ENCODE peak calls at places on chromosomes 13 and 19, in eight cellular contexts. B is lower lobe of right lung; P is T-helper 9 cell; J is stimulated activated CD8-positive, alpha-beta memory T cell treated with anti-CD3 and anti-CD28 coated beads, Interleukin-15, amount 100 ng/mL, for 1 hour; O is sciatic nerve; M is tibial artery; I is T-helper 2 cell; N is cerebellar cortex. S is an unnamed sample.

GRCh38 chr19:19540707-19541515 is 2.8 kb downstream of the CILP2 start:
- DNase-seq in B (peak; percentile 65), P (peak; percentile 71), J (peak; percentile 46), O (no peak), M (no peak), I (peak; percentile 57), N (no peak), S (no peak)

GRCh38 chr19:17406039-17406886 is 833 bp upstream of the BST2 start:
- DNase-seq in B (no peak), P (no peak), J (no peak), O (no peak), M (no peak), I (no peak), N (no peak), S (no peak)

GRCh38 chr13:99307648-99308339 is 595 bp upstream of the GPR183 start:
- DNase-seq in B (peak; percentile 58), P (peak; percentile 36), J (no peak), O (no peak), M (peak; percentile 76), I (no peak), N (no peak), S (no peak)

GRCh38 chr19:18915639-18916038 is 3.5 kb downstream of the COPE start:
- DNase-seq in B (no peak), P (no peak), J (no peak), O (no peak), M (no peak), I (no peak), N (peak; percentile 57), S (no peak)

GRCh38 chr19:44785993-44786392 is 8.3 kb downstream of the CBLC start:
- DNase-seq in B (no peak), P (no peak), J (no peak), O (no peak), M (no peak), I (no peak), N (no peak), S (no peak)

GRCh38 chr19:11482384-11483050 is 1.7 kb upstream of the ELAVL3 start:
- DNase-seq in B (peak; percentile 92), P (peak; percentile 84), J (peak; percentile 68), O (peak; percentile 86), M (peak; percentile 89), I (peak; percentile 79), N (peak; percentile 84), S (peak; percentile 61)

GRCh38 chr13:109704771-109705628 is 81.4 kb downstream of the IRS2 start:
- DNase-seq in B (peak; percentile 85), P (no peak), J (no peak), O (peak; percentile 67), M (peak; percentile 79), I (no peak), N (no peak), S (no peak)

GRCh38 chr13:21074601-21075302 is 13.4 kb upstream of the LATS2 start:
- DNase-seq in B (no peak), P (no peak), J (no peak), O (no peak), M (no peak), I (peak; percentile 56), N (peak; percentile 31), S (no peak)

GRCh38 chr19:30225615-30226463 is 146.3 kb upstream of the ZNF536 start:
- DNase-seq in B (no peak), P (no peak), J (no peak), O (no peak), M (no peak), I (no peak), N (peak; percentile 12), S (no peak)

GRCh38 chr19:43354305-43354627 is 780 bp downstream of the CD177 start:
- DNase-seq in B (no peak), P (no peak), J (no peak), O (peak; percentile 66), M (no peak), I (no peak), N (peak; percentile 41), S (no peak)